ENCODE peak calls at places on chromosomes 11 and 22, in six cellular contexts. Y is T-cell, F is BE2C, Q is pancreas, H is BJ, J is amygdala. E is an unnamed sample.

GRCh38 chr22:35629406-35630234 is 12.5 kb upstream of the MB start:
- DNase-seq in J (no peak), Y (no peak), F (no peak), H (peak; percentile 94), Q (no peak), E (no peak)

GRCh38 chr11:65558785-65559509 is 788 bp upstream of the LTBP3 start:
- DNase-seq in Y (no peak), F (no peak), H (no peak), Q (peak; percentile 87), J (no peak), E (no peak)

GRCh38 chr11:59801981-59802638 is 8.5 kb downstream of the MRPL16 start:
- DNase-seq in Q (no peak), H (no peak), J (no peak), Y (no peak), F (no peak), E (no peak)

GRCh38 chr22:28620244-28620922 is 59.3 kb downstream of the TTC28 start:
- DNase-seq in F (no peak), J (no peak), Q (no peak), H (no peak), Y (no peak), E (no peak)

GRCh38 chr11:108732395-108732794 is 67.5 kb downstream of the DDX10 start:
- DNase-seq in J (no peak), H (no peak), Q (no peak), Y (no peak), F (no peak), E (no peak)

GRCh38 chr11:68763181-68763721 is 11.9 kb upstream of the TESMIN start:
- DNase-seq in Y (no peak), J (no peak), H (no peak), F (no peak), Q (no peak), E (no peak)

GRCh38 chr11:662689-663274 is 25.7 kb downstream of the DRD4 start:
- DNase-seq in F (peak; percentile 63), H (no peak), Q (peak; percentile 87), Y (no peak), J (no peak), E (no peak)

GRCh38 chr22:35299217-35299716 is 427 bp upstream of the TOM1 start:
- DNase-seq in Q (no peak), Y (no peak), J (no peak), F (peak; percentile 28), H (no peak), E (no peak)

GRCh38 chr11:72629266-72629665 is 45.0 kb downstream of the PDE2A start:
- DNase-seq in Y (no peak), Q (no peak), H (no peak), F (peak; percentile 89), J (peak; percentile 19), E (no peak)

GRCh38 chr11:2420502-2421225 is 20.1 kb downstream of the TSSC4 start:
- DNase-seq in Y (peak; percentile 69), F (peak; percentile 80), J (no peak), Q (peak; percentile 92), H (no peak), E (no peak)

GRCh38 chr11:44507896-44508440 is 57.5 kb upstream of the CD82 start:
- DNase-seq in Q (no peak), H (no peak), Y (no peak), J (no peak), F (no peak), E (no peak)

GRCh38 chr11:2813141-2813908 is 72.2 kb downstream of the CDKN1C start:
- DNase-seq in Q (peak; percentile 36), J (no peak), F (no peak), H (no peak), Y (no peak), E (no peak)

GRCh38 chr11:57512646-57513445 is 2.7 kb downstream of the SLC43A1 start:
- DNase-seq in H (no peak), J (no peak), Y (no peak), F (no peak), Q (peak; percentile 20), E (no peak)

GRCh38 chr22:49767355-49768062 is 60.2 kb downstream of the BRD1 start:
- DNase-seq in Q (no peak), H (no peak), Y (peak; percentile 16), J (no peak), F (peak; percentile 52), E (no peak)

GRCh38 chr11:127383026-127383425 is 382.5 kb upstream of the KIRREL3 start:
- DNase-seq in J (no peak), H (no peak), Q (no peak), Y (no peak), F (no peak), E (no peak)

GRCh38 chr11:68843052-68843561 is 1.4 kb upstream of the CPT1A start:
- DNase-seq in J (no peak), Y (peak; percentile 40), H (no peak), F (no peak), Q (no peak), E (no peak)

GRCh38 chr11:130899106-130899505 is 17.2 kb downstream of the SNX19 start:
- DNase-seq in H (no peak), Y (no peak), F (no peak), Q (no peak), J (no peak), E (no peak)

GRCh38 chr11:30859709-30860108 is 273.6 kb upstream of the MPPED2 start:
- DNase-seq in H (no peak), F (no peak), Y (no peak), J (no peak), Q (no peak), E (no peak)

GRCh38 chr22:30230787-30231461 is 15.6 kb downstream of the LIF start:
- DNase-seq in J (no peak), Y (no peak), Q (no peak), F (no peak), H (no peak), E (no peak)

GRCh38 chr11:16881074-16881709 is 133.0 kb downstream of the PLEKHA7 start:
- DNase-seq in F (no peak), H (no peak), Y (no peak), Q (peak; percentile 71), J (no peak), E (no peak)

GRCh38 chr11:122032317-122032716 is 83.7 kb downstream of the BLID start:
- DNase-seq in F (no peak), Q (no peak), H (peak; percentile 85), J (no peak), Y (no peak), E (no peak)

GRCh38 chr11:45907911-45908370 is 870 bp upstream of the FREY1 start:
- DNase-seq in H (no peak), Q (peak; percentile 86), Y (no peak), F (no peak), J (no peak), E (no peak)

GRCh38 chr11:9861860-9862725 is 198.2 kb downstream of the SWAP70 start:
- DNase-seq in H (no peak), Y (peak; percentile 1), Q (no peak), F (peak; percentile 46), J (no peak), E (no peak)

GRCh38 chr11:75558939-75559843 is 2.9 kb upstream of the SERPINH1 start:
- DNase-seq in Y (no peak), H (no peak), Q (no peak), J (no peak), F (no peak), E (no peak)

GRCh38 chr11:132992838-132993680 is 539.2 kb downstream of the OPCML start:
- DNase-seq in H (no peak), Q (no peak), F (no peak), Y (no peak), J (no peak), E (no peak)

GRCh38 chr11:68564261-68564660 is 103.7 kb downstream of the PPP6R3 start:
- DNase-seq in H (no peak), J (no peak), F (no peak), Q (no peak), Y (no peak), E (no peak)

GRCh38 chr11:45091563-45092392 is 54.7 kb upstream of the PRDM11 start:
- DNase-seq in H (no peak), J (no peak), Y (no peak), Q (no peak), F (no peak), E (no peak)